ENCODE peak calls at places on chromosomes 6 and 20, in ten cellular contexts. V, H, K, D, A, P, W, N, G and J are unnamed samples.

GRCh38 chr20:41366546-41367392 is at the start of gene EMILIN3:
- DNase-seq in N (no peak), W (no peak), K (no peak), H (peak), A (no peak), V (no peak), D (no peak), P (no peak), G (no peak), J (no peak)

GRCh38 chr6:144195671-144196070 is 45.4 kb downstream of the STX11 start:
- DNase-seq in V (no peak), N (no peak), K (no peak), W (no peak), A (peak), D (no peak), P (no peak), G (no peak), H (no peak), J (no peak)

GRCh38 chr6:160138839-160139419 is 17.3 kb downstream of the SLC22A1 start:
- DNase-seq in P (no peak), N (no peak), D (no peak), H (no peak), G (no peak), W (no peak), K (no peak), V (no peak), A (no peak), J (no peak)

GRCh38 chr6:154653853-154654252 is 79.4 kb upstream of the SCAF8 start:
- DNase-seq in N (no peak), W (peak), K (no peak), G (no peak), V (no peak), D (no peak), H (no peak), A (peak), P (no peak), J (no peak)

GRCh38 chr6:103367212-103367611 is 1492.5 kb downstream of the HACE1 start:
- DNase-seq in W (no peak), H (peak), G (no peak), V (no peak), K (no peak), D (no peak), A (no peak), P (no peak), N (no peak), J (no peak)

GRCh38 chr6:106685833-106686232 is 56.5 kb downstream of the QRSL1 start:
- DNase-seq in V (no peak), G (no peak), K (no peak), W (no peak), A (peak), H (no peak), N (no peak), P (no peak), D (no peak), J (no peak)

GRCh38 chr6:159959976-159960384 is 8.9 kb upstream of the IGF2R start:
- DNase-seq in G (no peak), H (no peak), D (no peak), W (no peak), V (no peak), N (no peak), K (peak), A (no peak), P (no peak), J (no peak)

GRCh38 chr20:46894579-46894958 is at the start of gene EYA2:
- DNase-seq in G (no peak), K (peak), A (no peak), V (no peak), H (peak), N (no peak), P (no peak), W (no peak), D (no peak), J (no peak)

GRCh38 chr6:135880066-135880972 is 28.8 kb downstream of the PDE7B start:
- DNase-seq in A (peak), H (no peak), N (peak), D (no peak), V (no peak), W (no peak), K (no peak), G (no peak), P (no peak), J (no peak)

GRCh38 chr6:157244175-157244574 is 79.1 kb downstream of the TMEM242 start:
- DNase-seq in V (peak), W (no peak), K (no peak), D (no peak), H (no peak), A (peak), P (no peak), N (no peak), G (no peak), J (no peak)

GRCh38 chr6:46491789-46492547 is 719 bp upstream of the RCAN2 start:
- DNase-seq in H (peak), W (peak), V (peak), G (no peak), P (peak), D (peak), A (peak), K (peak), N (no peak), J (no peak)

GRCh38 chr6:33324139-33324538 is 6.6 kb upstream of the ZBTB22 start:
- DNase-seq in A (no peak), N (no peak), V (no peak), G (no peak), W (no peak), P (no peak), D (no peak), H (no peak), K (no peak), J (peak)

GRCh38 chr6:30071858-30072257 is 3.7 kb downstream of the RNF39 start:
- DNase-seq in P (no peak), N (no peak), G (no peak), D (no peak), K (no peak), H (no peak), A (no peak), V (no peak), W (no peak), J (no peak)

GRCh38 chr6:193773-194310 is 98.4 kb upstream of the DUSP22 start:
- DNase-seq in D (no peak), G (no peak), A (no peak), H (no peak), W (no peak), N (no peak), P (no peak), V (no peak), K (no peak), J (no peak)

GRCh38 chr6:12119085-12119588 is 107.0 kb downstream of the HIVEP1 start:
- DNase-seq in D (no peak), G (no peak), W (peak), N (peak), P (no peak), K (no peak), A (no peak), H (no peak), V (no peak), J (no peak)

GRCh38 chr6:106084973-106085686 is 1.0 kb upstream of the PRDM1 start:
- DNase-seq in W (no peak), A (peak), K (no peak), P (no peak), N (no peak), G (no peak), V (no peak), H (peak), D (no peak), J (no peak)

GRCh38 chr6:21992178-21992967 is 304.5 kb downstream of the PRL start:
- DNase-seq in W (no peak), D (no peak), A (peak), K (no peak), P (no peak), H (no peak), G (no peak), N (no peak), V (no peak), J (no peak)

GRCh38 chr6:151324079-151324825 is 67.1 kb downstream of the ZBTB2 start:
- DNase-seq in V (peak), A (peak), K (peak), D (peak), W (peak), G (peak), P (peak), N (peak), H (peak), J (peak)
- H3K27ac ChIP-seq in V (peak), A (no peak), K (peak), D (peak), W (no peak), G (peak), P (peak), N (no peak), H (no peak), J (no peak)

GRCh38 chr6:83853178-83853967 is at the start of gene RIPPLY2:
- DNase-seq in D (peak), H (peak), A (peak), N (no peak), P (peak), K (peak), W (peak), G (no peak), V (peak), J (no peak)
- H3K27ac ChIP-seq in D (no peak), H (no peak), A (no peak), N (no peak), P (no peak), K (no peak), W (no peak), G (no peak), V (no peak), J (no peak)

DNA sequence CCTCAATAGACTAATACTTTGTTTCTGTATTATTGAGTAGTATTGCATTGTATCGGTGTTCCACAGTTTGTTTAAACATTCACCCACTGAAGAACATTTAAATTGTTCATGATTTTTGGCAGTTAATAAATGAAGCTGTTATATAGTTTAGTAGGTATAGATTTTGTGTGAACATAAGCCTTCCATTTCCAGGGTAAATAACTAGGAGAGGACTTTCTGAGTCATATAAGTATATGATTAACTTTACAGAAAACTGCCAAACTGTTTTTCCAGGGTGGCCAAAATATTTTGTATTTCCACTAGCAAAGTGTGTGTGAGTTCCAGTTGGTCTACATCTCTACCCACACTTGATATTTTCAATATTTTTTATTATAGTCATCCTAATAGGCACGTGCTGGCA is 70.0 kb upstream of the MLIP start:
- DNase-seq in P (no peak), G (no peak), K (no peak), D (no peak), A (no peak), N (no peak), H (no peak), W (no peak), V (no peak), J (no peak)
- H3K27ac ChIP-seq in P (no peak), G (peak), K (no peak), D (no peak), A (no peak), N (no peak), H (no peak), W (no peak), V (no peak), J (no peak)

GRCh38 chr6:7555671-7556070 is 14.2 kb downstream of the DSP start:
- DNase-seq in H (no peak), G (no peak), V (no peak), W (no peak), A (no peak), D (no peak), N (no peak), K (no peak), P (no peak), J (no peak)

GRCh38 chr6:7556394-7557106 is 15.1 kb downstream of the DSP start:
- DNase-seq in D (no peak), N (no peak), G (no peak), P (no peak), A (no peak), V (no peak), H (no peak), K (no peak), W (no peak), J (no peak)

GRCh38 chr6:7550433-7550801 is 8.9 kb downstream of the DSP start:
- DNase-seq in D (no peak), G (no peak), V (no peak), A (peak), K (no peak), H (no peak), N (no peak), P (no peak), W (no peak), J (no peak)

GRCh38 chr6:7557652-7558051 is 16.2 kb downstream of the DSP start:
- DNase-seq in G (no peak), A (no peak), P (no peak), W (no peak), D (no peak), V (no peak), K (no peak), N (no peak), H (no peak), J (no peak)

GRCh38 chr6:7554533-7555275 is 13.2 kb downstream of the DSP start:
- DNase-seq in H (no peak), V (no peak), N (no peak), G (no peak), A (no peak), P (no peak), W (no peak), K (no peak), D (no peak), J (no peak)
- H3K27ac ChIP-seq in H (no peak), V (no peak), N (no peak), G (no peak), A (peak), P (no peak), W (peak), K (peak), D (no peak), J (no peak)

DNA sequence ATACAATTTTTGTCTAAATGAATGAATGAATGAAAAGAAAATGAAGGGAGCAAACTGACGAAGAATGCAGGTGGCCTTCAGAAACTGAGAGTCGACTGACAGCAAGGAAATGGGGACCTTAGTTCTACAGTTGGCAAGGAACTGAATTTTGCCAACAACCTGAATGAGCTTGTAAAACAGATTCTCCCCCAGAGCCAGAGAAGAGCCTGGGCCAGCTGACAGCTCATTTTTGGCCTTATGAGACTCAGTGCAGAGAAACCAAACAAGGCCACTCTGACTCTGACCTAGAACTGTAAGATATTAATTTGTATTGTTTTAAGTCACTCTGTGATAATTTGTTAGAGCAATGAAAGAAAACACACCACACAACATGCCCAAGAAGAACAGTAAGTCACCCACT is 21.8 kb downstream of the MAN1A1 start:
- DNase-seq in V (no peak), H (no peak), K (no peak), N (no peak), A (no peak), P (no peak), D (no peak), W (no peak), G (no peak), J (no peak)
- H3K27ac ChIP-seq in V (no peak), H (no peak), K (no peak), N (no peak), A (no peak), P (no peak), D (no peak), W (no peak), G (no peak), J (no peak)

GRCh38 chr20:3046677-3047462 is 1.0 kb downstream of the MRPS26 start:
- DNase-seq in W (peak), A (peak), G (peak), V (no peak), P (peak), K (no peak), D (no peak), H (no peak), N (no peak), J (peak)
- H3K27ac ChIP-seq in W (peak), A (peak), G (peak), V (peak), P (peak), K (peak), D (no peak), H (no peak), N (peak), J (peak)

GRCh38 chr20:57559286-57559627 is 1.7 kb upstream of the PCK1 start:
- DNase-seq in A (no peak), P (no peak), N (no peak), D (no peak), K (no peak), W (no peak), V (peak), H (no peak), G (no peak), J (no peak)
- H3K27ac ChIP-seq in A (no peak), P (no peak), N (no peak), D (peak), K (no peak), W (no peak), V (no peak), H (no peak), G (no peak), J (no peak)

GRCh38 chr20:53925651-53926401 is 144.6 kb downstream of the BCAS1 start:
- DNase-seq in P (no peak), K (no peak), N (no peak), V (no peak), H (no peak), D (no peak), G (no peak), W (no peak), A (no peak), J (no peak)
- H3K27ac ChIP-seq in P (no peak), K (peak), N (no peak), V (peak), H (no peak), D (peak), G (no peak), W (peak), A (peak), J (peak)

DNA sequence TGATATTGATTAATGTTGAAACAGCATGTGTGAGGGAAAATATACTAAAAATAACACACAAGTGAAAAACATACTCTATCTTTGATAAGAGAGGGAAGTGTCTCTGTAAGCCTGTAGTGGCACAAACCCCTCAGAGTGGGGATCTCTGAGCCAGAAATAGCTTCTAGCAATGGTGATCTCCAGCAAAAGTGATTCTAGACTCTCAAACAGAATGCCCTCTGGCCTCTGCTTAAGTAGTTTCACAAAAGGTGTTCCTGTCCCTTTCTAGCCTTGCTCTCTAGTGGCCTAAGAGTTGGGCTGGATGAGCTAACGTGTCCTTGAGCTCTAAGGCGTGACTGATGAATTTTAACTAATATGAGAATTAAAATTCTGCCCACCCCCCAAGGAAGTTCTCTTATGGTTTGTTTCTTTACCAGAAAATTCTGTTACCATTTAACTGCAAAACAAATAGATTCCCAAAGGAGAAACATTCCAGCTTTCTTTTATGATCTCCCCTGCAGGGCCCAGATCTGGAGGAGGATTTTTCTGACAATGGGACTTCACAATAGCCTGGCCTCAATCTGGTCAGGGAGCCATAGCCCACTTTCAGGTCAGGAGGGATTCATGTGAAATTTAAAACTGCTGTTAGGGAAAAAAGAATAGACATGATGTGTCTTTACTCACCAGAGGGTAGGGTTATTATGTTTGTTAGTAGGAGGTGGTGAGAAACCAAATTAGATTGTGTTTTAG is 182.5 kb upstream of the LAMP5 start:
- DNase-seq in N (no peak), P (no peak), K (no peak), G (no peak), D (no peak), H (peak), W (no peak), A (no peak), V (no peak), J (no peak)
- H3K27ac ChIP-seq in N (no peak), P (no peak), K (no peak), G (no peak), D (no peak), H (peak), W (peak), A (no peak), V (no peak), J (no peak)

DNA sequence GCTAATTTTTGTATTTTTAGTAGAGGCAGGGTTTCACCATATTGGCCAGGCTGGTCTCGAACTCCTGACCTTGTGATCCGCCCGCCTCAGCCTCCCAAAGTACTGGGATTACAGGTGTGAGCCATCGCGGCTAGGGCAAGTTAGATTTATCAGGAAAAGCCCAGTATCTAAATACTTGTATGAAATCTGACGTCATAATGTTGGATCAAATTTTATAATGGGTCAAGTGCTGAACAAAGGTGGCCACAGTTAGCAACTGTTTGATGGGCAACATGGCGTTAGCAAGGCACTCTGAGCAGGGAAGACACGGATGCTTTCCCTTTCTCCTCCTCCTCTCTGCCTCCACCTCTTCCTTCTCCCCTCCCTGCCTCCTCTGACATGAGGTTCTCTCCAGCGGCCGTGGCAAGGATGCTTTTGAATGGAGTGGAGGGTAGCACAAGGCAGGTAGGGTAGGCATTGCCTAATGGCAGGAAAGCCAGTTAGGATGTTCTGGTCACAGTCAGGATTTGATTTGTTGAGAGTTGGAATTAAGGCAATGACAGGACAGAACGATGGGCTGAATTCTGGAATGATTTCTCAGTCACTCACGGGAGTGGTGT is 149.6 kb downstream of the BCAS1 start:
- DNase-seq in V (no peak), H (no peak), G (no peak), D (no peak), W (no peak), N (no peak), K (no peak), A (no peak), P (no peak), J (no peak)
- H3K27ac ChIP-seq in V (no peak), H (no peak), G (no peak), D (no peak), W (no peak), N (no peak), K (no peak), A (no peak), P (no peak), J (no peak)